ENCODE peak calls at places on chromosomes 3 and 15, in five cellular contexts. M, V, G, S and E are unnamed samples.

GRCh38 chr3:156666073-156666472 is 8.3 kb upstream of the TIPARP start:
- DNase-seq in G (no peak), M (no peak), V (no peak), S (no peak), E (no peak)

GRCh38 chr3:47323431-47324277 is 40.9 kb downstream of the KLHL18 start:
- DNase-seq in G (no peak), M (no peak), V (no peak), S (peak; percentile 4), E (no peak)

GRCh38 chr3:35307296-35307695 is 332.0 kb upstream of the ARPP21 start:
- DNase-seq in M (no peak), V (no peak), S (no peak), G (no peak), E (no peak)

GRCh38 chr3:198071602-198072285 is 111.7 kb downstream of the LMLN start:
- DNase-seq in S (peak; percentile 78), V (no peak), G (no peak), M (peak; percentile 43), E (peak; percentile 4)

GRCh38 chr3:177251756-177252155 is 54.5 kb upstream of the TBL1XR1 start:
- DNase-seq in S (no peak), M (no peak), G (no peak), V (no peak), E (no peak)

GRCh38 chr3:49181351-49181750 is 10.0 kb downstream of the KLHDC8B start:
- DNase-seq in V (no peak), G (no peak), M (no peak), S (no peak), E (no peak)

GRCh38 chr15:101051291-101052030 is 132.3 kb downstream of the LRRK1 start:
- DNase-seq in V (no peak), M (no peak), S (no peak), G (peak; percentile 60), E (no peak)

GRCh38 chr3:137150825-137151224 is 193.0 kb downstream of the IL20RB start:
- DNase-seq in M (no peak), V (no peak), S (no peak), G (no peak), E (no peak)

GRCh38 chr3:72087420-72087819 is 302.5 kb upstream of the PROK2 start:
- DNase-seq in M (no peak), V (no peak), G (no peak), S (no peak), E (no peak)

GRCh38 chr3:24475945-24476344 is 18.7 kb downstream of the THRB start:
- DNase-seq in S (no peak), G (no peak), V (no peak), M (no peak), E (no peak)

GRCh38 chr15:62788224-62788623 is 254.3 kb upstream of the TPM1 start:
- DNase-seq in V (no peak), G (no peak), M (no peak), S (no peak), E (no peak)

GRCh38 chr3:11558918-11559815 is 84.5 kb downstream of the VGLL4 start:
- DNase-seq in V (no peak), S (no peak), M (no peak), G (no peak), E (no peak)

GRCh38 chr3:86225461-86225860 is 765.5 kb downstream of the VGLL3 start:
- DNase-seq in G (no peak), S (no peak), M (no peak), V (no peak), E (no peak)

GRCh38 chr15:38129531-38130199 is 123.0 kb upstream of the SPRED1 start:
- DNase-seq in G (peak; percentile 93), M (no peak), S (peak; percentile 29), V (no peak), E (no peak)